ENCODE peak calls at places on chromosomes 12 and 14, in five cellular contexts. H is iPS-NIHi11; N is AG04450; G is effector memory CD4-positive, alpha-beta T cell; U is naive thymus-derived CD4-positive, alpha-beta T cell. A is an unnamed sample.

GRCh38 chr12:46794593-46795190 is 31.1 kb downstream of the SLC38A4 start:
- DNase-seq in H (no peak), N (no peak), G (no peak), U (no peak), A (no peak)

GRCh38 chr12:99390707-99391106 is 256.8 kb upstream of the GARIN6 start:
- DNase-seq in H (peak; percentile 54), N (no peak), G (no peak), U (no peak), A (no peak)

GRCh38 chr14:34920339-34920738 is 45.2 kb upstream of the BAZ1A start:
- DNase-seq in H (no peak), N (no peak), G (no peak), U (no peak), A (no peak)

GRCh38 chr14:98244162-98244948 is 1027.6 kb downstream of the BCL11B start:
- DNase-seq in H (no peak), N (no peak), G (no peak), U (no peak), A (no peak)

GRCh38 chr12:109766251-109766778 is 52.7 kb downstream of the FAM222A start:
- DNase-seq in H (no peak), N (no peak), G (no peak), U (no peak), A (no peak)

GRCh38 chr14:63039800-63040380 is 5.4 kb downstream of the KCNH5 start:
- DNase-seq in H (peak; percentile 24), N (peak; percentile 59), G (no peak), U (no peak), A (no peak)

GRCh38 chr14:72781476-72782181 is 112.3 kb downstream of the DPF3 start:
- DNase-seq in H (no peak), N (no peak), G (no peak), U (no peak), A (no peak)

GRCh38 chr12:98594050-98594853 is 766 bp downstream of the SLC25A3 start:
- DNase-seq in H (no peak), N (no peak), G (no peak), U (no peak), A (no peak)

GRCh38 chr12:42421844-42422779 is 96.1 kb downstream of the PPHLN1 start:
- DNase-seq in H (no peak), N (peak; percentile 16), G (no peak), U (no peak), A (no peak)

GRCh38 chr12:77724367-77724957 is 106.2 kb upstream of the NAV3 start:
- DNase-seq in H (peak; percentile 21), N (peak; percentile 10), G (no peak), U (no peak), A (no peak)

GRCh38 chr12:117875652-117876491 is 92.9 kb downstream of the KSR2 start:
- DNase-seq in H (peak; percentile 80), N (no peak), G (peak; percentile 56), U (peak; percentile 9), A (peak; percentile 27)

GRCh38 chr14:71555654-71556559 is 376.3 kb upstream of the RGS6 start:
- DNase-seq in H (no peak), N (no peak), G (peak; percentile 47), U (peak; percentile 54), A (peak; percentile 49)

GRCh38 chr14:75561013-75561432 is 17.4 kb upstream of the FLVCR2 start:
- DNase-seq in H (peak; percentile 91), N (no peak), G (no peak), U (no peak), A (peak; percentile 23)

GRCh38 chr14:61918998-61919397 is 156.8 kb downstream of the SNAPC1 start:
- DNase-seq in H (no peak), N (no peak), G (no peak), U (no peak), A (no peak)

GRCh38 chr14:86683525-86683924 is 1153.6 kb downstream of the FLRT2 start:
- DNase-seq in H (no peak), N (no peak), G (no peak), U (no peak), A (no peak)

GRCh38 chr14:102951034-102951433 is 28.6 kb downstream of the AMN start:
- DNase-seq in H (no peak), N (no peak), G (no peak), U (no peak), A (no peak)

GRCh38 chr12:75908961-75909699 is 122.4 kb downstream of the PHLDA1 start:
- DNase-seq in H (no peak), N (peak; percentile 72), G (no peak), U (no peak), A (no peak)

GRCh38 chr12:132625731-132626430 is 7.3 kb downstream of the P2RX2 start:
- DNase-seq in H (no peak), N (no peak), G (no peak), U (no peak), A (no peak)

GRCh38 chr14:54474232-54474793 is 14.5 kb downstream of the GMFB start:
- DNase-seq in H (no peak), N (no peak), G (no peak), U (no peak), A (no peak)

GRCh38 chr14:104085032-104085888 is at the start of gene ASPG:
- DNase-seq in H (peak; percentile 99), N (no peak), G (no peak), U (no peak), A (no peak)

GRCh38 chr14:21525995-21526671 is at the start of gene SALL2:
- DNase-seq in H (peak; percentile 86), N (peak; percentile 27), G (peak; percentile 52), U (peak; percentile 60), A (peak; percentile 13)

GRCh38 chr12:25207883-25208282 is 12.8 kb downstream of the ETFRF1 start:
- DNase-seq in H (no peak), N (no peak), G (no peak), U (no peak), A (no peak)

GRCh38 chr12:3832738-3833137 is 40.5 kb downstream of the PARP11 start:
- DNase-seq in H (no peak), N (no peak), G (no peak), U (no peak), A (no peak)

GRCh38 chr14:61526405-61527312 is 168.7 kb upstream of the HIF1A start:
- DNase-seq in H (no peak), N (no peak), G (no peak), U (no peak), A (no peak)

GRCh38 chr14:96176811-96177211 is 27.8 kb upstream of the BDKRB2 start:
- DNase-seq in H (no peak), N (peak; percentile 89), G (no peak), U (no peak), A (no peak)

GRCh38 chr12:29783773-29784666 is at the start of gene TMTC1:
- DNase-seq in H (peak; percentile 90), N (no peak), G (no peak), U (no peak), A (no peak)

GRCh38 chr12:52327086-52327829 is 6.1 kb upstream of the KRT83 start:
- DNase-seq in H (peak; percentile 92), N (peak; percentile 72), G (peak; percentile 65), U (peak; percentile 75), A (peak; percentile 36)

GRCh38 chr12:56020437-56021189 is at the start of gene IKZF4:
- DNase-seq in H (peak; percentile 69), N (no peak), G (no peak), U (no peak), A (no peak)

GRCh38 chr12:68796399-68796798 is 11.6 kb upstream of the MDM2 start:
- DNase-seq in H (no peak), N (no peak), G (no peak), U (no peak), A (no peak)

GRCh38 chr14:50260072-50260471 is 28.7 kb upstream of the SOS2 start:
- DNase-seq in H (no peak), N (no peak), G (no peak), U (no peak), A (no peak)